ENCODE peak calls at places on chromosomes 16 and 17, in eight cellular contexts. T is activated B cell treated with CpG ODN at 0.5 μM for 24 hours; L is naive B cell; Q is T1000; C is progenitor cell of endocrine pancreas; X is stimulated activated CD4-positive, alpha-beta T cell treated with anti-CD3 and anti-CD28 coated beads, Interleukin-1b, Interleukin-23, amount 100 ng/mL, for 1 hour; N is NCI-H1105 treated with DMSO at 0.1 percent for 48 hours; A is activated CD4-positive, CD25-positive, alpha-beta regulatory T cell. B is an unnamed sample.

GRCh38 chr17:82098939-82099765 is 1.1 kb upstream of the FASN start:
- DNase-seq in T (no peak), L (peak; percentile 38), Q (no peak), C (no peak), X (no peak), N (no peak), A (no peak), B (no peak)

GRCh38 chr17:16977932-16978331 is 6.0 kb upstream of the TNFRSF13B start:
- DNase-seq in T (no peak), L (no peak), Q (no peak), C (no peak), X (no peak), N (no peak), A (no peak), B (peak; percentile 23)

GRCh38 chr16:86089986-86090385 is 191.0 kb downstream of the IRF8 start:
- DNase-seq in T (no peak), L (peak; percentile 9), Q (no peak), C (no peak), X (no peak), N (no peak), A (no peak), B (no peak)

GRCh38 chr16:25256821-25257503 is 683 bp downstream of the ZKSCAN2 start:
- DNase-seq in T (no peak), L (no peak), Q (no peak), C (peak; percentile 13), X (no peak), N (peak; percentile 38), A (no peak), B (peak; percentile 43)

GRCh38 chr17:40321502-40322416 is 12.8 kb downstream of the RARA start:
- DNase-seq in T (no peak), L (no peak), Q (no peak), C (no peak), X (no peak), N (no peak), A (no peak), B (peak; percentile 33)

GRCh38 chr17:18916816-18917496 is 35.0 kb upstream of the SLC5A10 start:
- DNase-seq in T (no peak), L (no peak), Q (no peak), C (no peak), X (no peak), N (no peak), A (no peak), B (no peak)

GRCh38 chr16:1553976-1554825 is 20.7 kb downstream of the TMEM204 start:
- DNase-seq in T (no peak), L (no peak), Q (no peak), C (no peak), X (no peak), N (no peak), A (no peak), B (no peak)

GRCh38 chr17:61335845-61336655 is 63.6 kb upstream of the TBX2 start:
- DNase-seq in T (no peak), L (no peak), Q (no peak), C (no peak), X (no peak), N (peak; percentile 97), A (no peak), B (no peak)

GRCh38 chr16:68335175-68335574 is 24.4 kb downstream of the PRMT7 start:
- DNase-seq in T (no peak), L (no peak), Q (no peak), C (no peak), X (no peak), N (no peak), A (no peak), B (no peak)

GRCh38 chr17:49964539-49965521 is 4.2 kb upstream of the DLX4 start:
- DNase-seq in T (no peak), L (no peak), Q (no peak), C (no peak), X (no peak), N (no peak), A (peak; percentile 25), B (peak; percentile 88)

GRCh38 chr16:29737713-29738112 is 8.1 kb downstream of the C16orf54 start:
- DNase-seq in T (no peak), L (no peak), Q (no peak), C (no peak), X (no peak), N (no peak), A (no peak), B (no peak)

GRCh38 chr17:41393294-41393693 is 4.1 kb downstream of the KRT31 start:
- DNase-seq in T (no peak), L (no peak), Q (no peak), C (no peak), X (no peak), N (peak; percentile 14), A (no peak), B (no peak)

GRCh38 chr17:164536-165235 is 16.8 kb downstream of the DOC2B start:
- DNase-seq in T (no peak), L (no peak), Q (no peak), C (no peak), X (no peak), N (peak; percentile 18), A (no peak), B (peak; percentile 72)

GRCh38 chr17:31424944-31425582 is 33.6 kb downstream of the RAB11FIP4 start:
- DNase-seq in T (no peak), L (no peak), Q (no peak), C (no peak), X (no peak), N (no peak), A (no peak), B (no peak)

B was measured in H9.